ENCODE peak calls at places on chromosomes 4 and X, in nine cellular contexts. One of them, this sample, is unnamed.

GRCh38 chrX:150958177-150958576 is 25.0 kb upstream of the HMGB3 start:
- DNase-seq in NCI-H2171: peak
- DNase-seq in aorta: no peak
- DNase-seq in GM20000: no peak
- DNase-seq in activated effector memory CD4-positive, alpha-beta T cell treated with anti-CD3 and anti-CD28 coated beads, Interleukin-2, amount 50 U/mL, for 16 hours: no peak
- DNase-seq in activated CD8-positive, alpha-beta memory T cell treated with anti-CD3 and anti-CD28 coated beads for 4 hours: no peak
- DNase-seq in left cardiac atrium: no peak
- DNase-seq in hypothalamus: peak
- DNase-seq in NCI-H510A treated with DMSO at 0.1 percent for 48 hours: peak
- DNase-seq in this sample: no peak

GRCh38 chr4:113383111-113383785 is 333.8 kb downstream of the ANK2 start:
- DNase-seq in NCI-H2171: no peak
- DNase-seq in activated CD8-positive, alpha-beta memory T cell treated with anti-CD3 and anti-CD28 coated beads for 4 hours: no peak
- DNase-seq in activated effector memory CD4-positive, alpha-beta T cell treated with anti-CD3 and anti-CD28 coated beads, Interleukin-2, amount 50 U/mL, for 16 hours: no peak
- DNase-seq in hypothalamus: no peak
- DNase-seq in GM20000: no peak
- DNase-seq in NCI-H510A treated with DMSO at 0.1 percent for 48 hours: no peak
- DNase-seq in aorta: no peak
- DNase-seq in left cardiac atrium: no peak
- DNase-seq in this sample: peak

GRCh38 chr4:119025916-119026661 is 109.5 kb upstream of the MYOZ2 start:
- DNase-seq in NCI-H2171: no peak
- DNase-seq in GM20000: no peak
- DNase-seq in hypothalamus: no peak
- DNase-seq in left cardiac atrium: no peak
- DNase-seq in aorta: peak
- DNase-seq in NCI-H510A treated with DMSO at 0.1 percent for 48 hours: no peak
- DNase-seq in activated effector memory CD4-positive, alpha-beta T cell treated with anti-CD3 and anti-CD28 coated beads, Interleukin-2, amount 50 U/mL, for 16 hours: no peak
- DNase-seq in activated CD8-positive, alpha-beta memory T cell treated with anti-CD3 and anti-CD28 coated beads for 4 hours: no peak
- DNase-seq in this sample: no peak

GRCh38 chrX:10158279-10158939 is 1.6 kb downstream of the CLCN4 start:
- DNase-seq in NCI-H510A treated with DMSO at 0.1 percent for 48 hours: peak
- DNase-seq in GM20000: peak
- DNase-seq in aorta: peak
- DNase-seq in activated effector memory CD4-positive, alpha-beta T cell treated with anti-CD3 and anti-CD28 coated beads, Interleukin-2, amount 50 U/mL, for 16 hours: no peak
- DNase-seq in NCI-H2171: peak
- DNase-seq in activated CD8-positive, alpha-beta memory T cell treated with anti-CD3 and anti-CD28 coated beads for 4 hours: no peak
- DNase-seq in left cardiac atrium: peak
- DNase-seq in hypothalamus: peak
- DNase-seq in this sample: peak

GRCh38 chr4:38101563-38101962 is 141.4 kb downstream of the PTTG2 start:
- DNase-seq in NCI-H2171: no peak
- DNase-seq in hypothalamus: no peak
- DNase-seq in activated effector memory CD4-positive, alpha-beta T cell treated with anti-CD3 and anti-CD28 coated beads, Interleukin-2, amount 50 U/mL, for 16 hours: no peak
- DNase-seq in aorta: no peak
- DNase-seq in GM20000: no peak
- DNase-seq in NCI-H510A treated with DMSO at 0.1 percent for 48 hours: no peak
- DNase-seq in left cardiac atrium: no peak
- DNase-seq in activated CD8-positive, alpha-beta memory T cell treated with anti-CD3 and anti-CD28 coated beads for 4 hours: no peak
- DNase-seq in this sample: no peak

GRCh38 chrX:13131511-13132137 is 87.2 kb upstream of the FAM9C start:
- DNase-seq in hypothalamus: no peak
- DNase-seq in NCI-H2171: no peak
- DNase-seq in activated effector memory CD4-positive, alpha-beta T cell treated with anti-CD3 and anti-CD28 coated beads, Interleukin-2, amount 50 U/mL, for 16 hours: no peak
- DNase-seq in GM20000: no peak
- DNase-seq in aorta: no peak
- DNase-seq in left cardiac atrium: no peak
- DNase-seq in NCI-H510A treated with DMSO at 0.1 percent for 48 hours: no peak
- DNase-seq in activated CD8-positive, alpha-beta memory T cell treated with anti-CD3 and anti-CD28 coated beads for 4 hours: no peak
- DNase-seq in this sample: no peak

GRCh38 chr4:52873191-52873590 is 11.1 kb downstream of the RASL11B start:
- DNase-seq in activated CD8-positive, alpha-beta memory T cell treated with anti-CD3 and anti-CD28 coated beads for 4 hours: no peak
- DNase-seq in aorta: no peak
- DNase-seq in activated effector memory CD4-positive, alpha-beta T cell treated with anti-CD3 and anti-CD28 coated beads, Interleukin-2, amount 50 U/mL, for 16 hours: no peak
- DNase-seq in NCI-H2171: no peak
- DNase-seq in GM20000: no peak
- DNase-seq in left cardiac atrium: no peak
- DNase-seq in hypothalamus: no peak
- DNase-seq in NCI-H510A treated with DMSO at 0.1 percent for 48 hours: peak
- DNase-seq in this sample: no peak

GRCh38 chr4:136637071-136637777 is 895.1 kb downstream of the PCDH18 start:
- DNase-seq in aorta: no peak
- DNase-seq in activated effector memory CD4-positive, alpha-beta T cell treated with anti-CD3 and anti-CD28 coated beads, Interleukin-2, amount 50 U/mL, for 16 hours: no peak
- DNase-seq in GM20000: peak
- DNase-seq in NCI-H2171: no peak
- DNase-seq in left cardiac atrium: no peak
- DNase-seq in NCI-H510A treated with DMSO at 0.1 percent for 48 hours: no peak
- DNase-seq in activated CD8-positive, alpha-beta memory T cell treated with anti-CD3 and anti-CD28 coated beads for 4 hours: no peak
- DNase-seq in hypothalamus: peak
- DNase-seq in this sample: no peak

GRCh38 chr4:102610007-102610406 is 108.8 kb downstream of the NFKB1 start:
- DNase-seq in activated CD8-positive, alpha-beta memory T cell treated with anti-CD3 and anti-CD28 coated beads for 4 hours: no peak
- DNase-seq in NCI-H510A treated with DMSO at 0.1 percent for 48 hours: no peak
- DNase-seq in left cardiac atrium: no peak
- DNase-seq in hypothalamus: no peak
- DNase-seq in aorta: no peak
- DNase-seq in NCI-H2171: no peak
- DNase-seq in activated effector memory CD4-positive, alpha-beta T cell treated with anti-CD3 and anti-CD28 coated beads, Interleukin-2, amount 50 U/mL, for 16 hours: no peak
- DNase-seq in GM20000: no peak
- DNase-seq in this sample: no peak

GRCh38 chrX:13669246-13669689 is 16.3 kb downstream of the TCEANC start:
- DNase-seq in left cardiac atrium: peak
- DNase-seq in activated CD8-positive, alpha-beta memory T cell treated with anti-CD3 and anti-CD28 coated beads for 4 hours: no peak
- DNase-seq in NCI-H510A treated with DMSO at 0.1 percent for 48 hours: peak
- DNase-seq in hypothalamus: no peak
- DNase-seq in activated effector memory CD4-positive, alpha-beta T cell treated with anti-CD3 and anti-CD28 coated beads, Interleukin-2, amount 50 U/mL, for 16 hours: peak
- DNase-seq in NCI-H2171: no peak
- DNase-seq in GM20000: peak
- DNase-seq in aorta: peak
- DNase-seq in this sample: peak

GRCh38 chr4:110059556-110060191 is 138.7 kb downstream of the ELOVL6 start:
- DNase-seq in left cardiac atrium: no peak
- DNase-seq in hypothalamus: no peak
- DNase-seq in NCI-H510A treated with DMSO at 0.1 percent for 48 hours: no peak
- DNase-seq in activated effector memory CD4-positive, alpha-beta T cell treated with anti-CD3 and anti-CD28 coated beads, Interleukin-2, amount 50 U/mL, for 16 hours: no peak
- DNase-seq in aorta: no peak
- DNase-seq in activated CD8-positive, alpha-beta memory T cell treated with anti-CD3 and anti-CD28 coated beads for 4 hours: no peak
- DNase-seq in GM20000: peak
- DNase-seq in NCI-H2171: no peak
- DNase-seq in this sample: no peak

GRCh38 chr4:137310156-137310555 is 222.1 kb downstream of the PCDH18 start:
- DNase-seq in aorta: no peak
- DNase-seq in NCI-H510A treated with DMSO at 0.1 percent for 48 hours: no peak
- DNase-seq in GM20000: no peak
- DNase-seq in activated effector memory CD4-positive, alpha-beta T cell treated with anti-CD3 and anti-CD28 coated beads, Interleukin-2, amount 50 U/mL, for 16 hours: no peak
- DNase-seq in activated CD8-positive, alpha-beta memory T cell treated with anti-CD3 and anti-CD28 coated beads for 4 hours: no peak
- DNase-seq in NCI-H2171: no peak
- DNase-seq in hypothalamus: no peak
- DNase-seq in left cardiac atrium: no peak
- DNase-seq in this sample: no peak

GRCh38 chrX:2427147-2427546 is 73.6 kb downstream of the DHRSX start:
- DNase-seq in aorta: no peak
- DNase-seq in left cardiac atrium: no peak
- DNase-seq in NCI-H2171: no peak
- DNase-seq in activated CD8-positive, alpha-beta memory T cell treated with anti-CD3 and anti-CD28 coated beads for 4 hours: no peak
- DNase-seq in GM20000: no peak
- DNase-seq in hypothalamus: no peak
- DNase-seq in activated effector memory CD4-positive, alpha-beta T cell treated with anti-CD3 and anti-CD28 coated beads, Interleukin-2, amount 50 U/mL, for 16 hours: no peak
- DNase-seq in NCI-H510A treated with DMSO at 0.1 percent for 48 hours: no peak
- DNase-seq in this sample: no peak

GRCh38 chr4:80608285-80608980 is 272.9 kb downstream of the CFAP299 start:
- DNase-seq in NCI-H510A treated with DMSO at 0.1 percent for 48 hours: no peak
- DNase-seq in GM20000: no peak
- DNase-seq in aorta: no peak
- DNase-seq in activated CD8-positive, alpha-beta memory T cell treated with anti-CD3 and anti-CD28 coated beads for 4 hours: no peak
- DNase-seq in NCI-H2171: no peak
- DNase-seq in activated effector memory CD4-positive, alpha-beta T cell treated with anti-CD3 and anti-CD28 coated beads, Interleukin-2, amount 50 U/mL, for 16 hours: no peak
- DNase-seq in left cardiac atrium: no peak
- DNase-seq in hypothalamus: no peak
- DNase-seq in this sample: no peak

GRCh38 chr4:40536032-40536431 is 93.6 kb downstream of the RBM47 start:
- DNase-seq in NCI-H2171: no peak
- DNase-seq in GM20000: peak
- DNase-seq in activated effector memory CD4-positive, alpha-beta T cell treated with anti-CD3 and anti-CD28 coated beads, Interleukin-2, amount 50 U/mL, for 16 hours: no peak
- DNase-seq in aorta: no peak
- DNase-seq in NCI-H510A treated with DMSO at 0.1 percent for 48 hours: no peak
- DNase-seq in hypothalamus: no peak
- DNase-seq in activated CD8-positive, alpha-beta memory T cell treated with anti-CD3 and anti-CD28 coated beads for 4 hours: no peak
- DNase-seq in left cardiac atrium: no peak
- DNase-seq in this sample: no peak

GRCh38 chrX:43974076-43974475 is 886 bp upstream of the NDP start:
- DNase-seq in activated CD8-positive, alpha-beta memory T cell treated with anti-CD3 and anti-CD28 coated beads for 4 hours: no peak
- DNase-seq in aorta: no peak
- DNase-seq in GM20000: no peak
- DNase-seq in NCI-H510A treated with DMSO at 0.1 percent for 48 hours: no peak
- DNase-seq in NCI-H2171: no peak
- DNase-seq in activated effector memory CD4-positive, alpha-beta T cell treated with anti-CD3 and anti-CD28 coated beads, Interleukin-2, amount 50 U/mL, for 16 hours: no peak
- DNase-seq in hypothalamus: no peak
- DNase-seq in left cardiac atrium: no peak
- DNase-seq in this sample: no peak

GRCh38 chr4:94564252-94564651 is 112.5 kb downstream of the PDLIM5 start:
- DNase-seq in activated CD8-positive, alpha-beta memory T cell treated with anti-CD3 and anti-CD28 coated beads for 4 hours: no peak
- DNase-seq in NCI-H2171: no peak
- DNase-seq in left cardiac atrium: no peak
- DNase-seq in hypothalamus: no peak
- DNase-seq in aorta: no peak
- DNase-seq in GM20000: no peak
- DNase-seq in activated effector memory CD4-positive, alpha-beta T cell treated with anti-CD3 and anti-CD28 coated beads, Interleukin-2, amount 50 U/mL, for 16 hours: no peak
- DNase-seq in NCI-H510A treated with DMSO at 0.1 percent for 48 hours: no peak
- DNase-seq in this sample: no peak

GRCh38 chrX:133897593-133898163 is 87.7 kb downstream of the GPC3 start:
- DNase-seq in GM20000: no peak
- DNase-seq in activated effector memory CD4-positive, alpha-beta T cell treated with anti-CD3 and anti-CD28 coated beads, Interleukin-2, amount 50 U/mL, for 16 hours: no peak
- DNase-seq in left cardiac atrium: no peak
- DNase-seq in activated CD8-positive, alpha-beta memory T cell treated with anti-CD3 and anti-CD28 coated beads for 4 hours: no peak
- DNase-seq in aorta: no peak
- DNase-seq in NCI-H2171: peak
- DNase-seq in NCI-H510A treated with DMSO at 0.1 percent for 48 hours: no peak
- DNase-seq in hypothalamus: no peak
- DNase-seq in this sample: no peak

GRCh38 chrX:134542485-134542884 is 82.5 kb downstream of the HPRT1 start:
- DNase-seq in aorta: no peak
- DNase-seq in activated CD8-positive, alpha-beta memory T cell treated with anti-CD3 and anti-CD28 coated beads for 4 hours: no peak
- DNase-seq in hypothalamus: no peak
- DNase-seq in activated effector memory CD4-positive, alpha-beta T cell treated with anti-CD3 and anti-CD28 coated beads, Interleukin-2, amount 50 U/mL, for 16 hours: no peak
- DNase-seq in NCI-H2171: peak
- DNase-seq in NCI-H510A treated with DMSO at 0.1 percent for 48 hours: no peak
- DNase-seq in left cardiac atrium: no peak
- DNase-seq in GM20000: no peak
- DNase-seq in this sample: no peak

GRCh38 chr4:51885371-51885770 is 42.4 kb downstream of the DCUN1D4 start:
- DNase-seq in hypothalamus: no peak
- DNase-seq in aorta: no peak
- DNase-seq in activated CD8-positive, alpha-beta memory T cell treated with anti-CD3 and anti-CD28 coated beads for 4 hours: no peak
- DNase-seq in left cardiac atrium: no peak
- DNase-seq in NCI-H510A treated with DMSO at 0.1 percent for 48 hours: peak
- DNase-seq in activated effector memory CD4-positive, alpha-beta T cell treated with anti-CD3 and anti-CD28 coated beads, Interleukin-2, amount 50 U/mL, for 16 hours: no peak
- DNase-seq in GM20000: peak
- DNase-seq in NCI-H2171: no peak
- DNase-seq in this sample: peak

GRCh38 chr4:165301833-165302232 is 25.6 kb upstream of the MSMO1 start:
- DNase-seq in hypothalamus: no peak
- DNase-seq in activated effector memory CD4-positive, alpha-beta T cell treated with anti-CD3 and anti-CD28 coated beads, Interleukin-2, amount 50 U/mL, for 16 hours: no peak
- DNase-seq in NCI-H510A treated with DMSO at 0.1 percent for 48 hours: no peak
- DNase-seq in aorta: no peak
- DNase-seq in activated CD8-positive, alpha-beta memory T cell treated with anti-CD3 and anti-CD28 coated beads for 4 hours: no peak
- DNase-seq in NCI-H2171: no peak
- DNase-seq in left cardiac atrium: no peak
- DNase-seq in GM20000: peak
- DNase-seq in this sample: no peak

GRCh38 chrX:147803948-147804347 is 107.8 kb upstream of the FMR1 start:
- DNase-seq in activated effector memory CD4-positive, alpha-beta T cell treated with anti-CD3 and anti-CD28 coated beads, Interleukin-2, amount 50 U/mL, for 16 hours: no peak
- DNase-seq in activated CD8-positive, alpha-beta memory T cell treated with anti-CD3 and anti-CD28 coated beads for 4 hours: no peak
- DNase-seq in left cardiac atrium: no peak
- DNase-seq in aorta: no peak
- DNase-seq in hypothalamus: no peak
- DNase-seq in GM20000: peak
- DNase-seq in NCI-H2171: no peak
- DNase-seq in NCI-H510A treated with DMSO at 0.1 percent for 48 hours: no peak
- DNase-seq in this sample: no peak

GRCh38 chr4:118077767-118078105 is 43.5 kb downstream of the NDST3 start:
- DNase-seq in hypothalamus: no peak
- DNase-seq in aorta: no peak
- DNase-seq in NCI-H2171: no peak
- DNase-seq in GM20000: no peak
- DNase-seq in activated effector memory CD4-positive, alpha-beta T cell treated with anti-CD3 and anti-CD28 coated beads, Interleukin-2, amount 50 U/mL, for 16 hours: no peak
- DNase-seq in NCI-H510A treated with DMSO at 0.1 percent for 48 hours: no peak
- DNase-seq in left cardiac atrium: no peak
- DNase-seq in activated CD8-positive, alpha-beta memory T cell treated with anti-CD3 and anti-CD28 coated beads for 4 hours: no peak
- DNase-seq in this sample: no peak

GRCh38 chr4:150007512-150007911 is 70.7 kb upstream of the DCLK2 start:
- DNase-seq in aorta: no peak
- DNase-seq in hypothalamus: no peak
- DNase-seq in activated CD8-positive, alpha-beta memory T cell treated with anti-CD3 and anti-CD28 coated beads for 4 hours: no peak
- DNase-seq in NCI-H2171: no peak
- DNase-seq in GM20000: no peak
- DNase-seq in left cardiac atrium: no peak
- DNase-seq in NCI-H510A treated with DMSO at 0.1 percent for 48 hours: no peak
- DNase-seq in activated effector memory CD4-positive, alpha-beta T cell treated with anti-CD3 and anti-CD28 coated beads, Interleukin-2, amount 50 U/mL, for 16 hours: no peak
- DNase-seq in this sample: no peak

GRCh38 chr4:127479031-127479622 is 153.6 kb upstream of the INTU start:
- DNase-seq in left cardiac atrium: no peak
- DNase-seq in hypothalamus: no peak
- DNase-seq in NCI-H2171: peak
- DNase-seq in aorta: no peak
- DNase-seq in activated CD8-positive, alpha-beta memory T cell treated with anti-CD3 and anti-CD28 coated beads for 4 hours: no peak
- DNase-seq in NCI-H510A treated with DMSO at 0.1 percent for 48 hours: peak
- DNase-seq in GM20000: peak
- DNase-seq in activated effector memory CD4-positive, alpha-beta T cell treated with anti-CD3 and anti-CD28 coated beads, Interleukin-2, amount 50 U/mL, for 16 hours: no peak
- DNase-seq in this sample: peak

GRCh38 chr4:81913427-81913878 is 441.7 kb upstream of the RASGEF1B start:
- DNase-seq in NCI-H2171: peak
- DNase-seq in GM20000: peak
- DNase-seq in activated effector memory CD4-positive, alpha-beta T cell treated with anti-CD3 and anti-CD28 coated beads, Interleukin-2, amount 50 U/mL, for 16 hours: peak
- DNase-seq in left cardiac atrium: peak
- DNase-seq in activated CD8-positive, alpha-beta memory T cell treated with anti-CD3 and anti-CD28 coated beads for 4 hours: peak
- DNase-seq in NCI-H510A treated with DMSO at 0.1 percent for 48 hours: no peak
- DNase-seq in hypothalamus: peak
- DNase-seq in aorta: peak
- DNase-seq in this sample: peak

GRCh38 chr4:185683222-185683621 is 128.8 kb downstream of the SORBS2 start:
- DNase-seq in NCI-H2171: no peak
- DNase-seq in activated effector memory CD4-positive, alpha-beta T cell treated with anti-CD3 and anti-CD28 coated beads, Interleukin-2, amount 50 U/mL, for 16 hours: no peak
- DNase-seq in NCI-H510A treated with DMSO at 0.1 percent for 48 hours: no peak
- DNase-seq in hypothalamus: no peak
- DNase-seq in aorta: no peak
- DNase-seq in left cardiac atrium: no peak
- DNase-seq in GM20000: no peak
- DNase-seq in activated CD8-positive, alpha-beta memory T cell treated with anti-CD3 and anti-CD28 coated beads for 4 hours: no peak
- DNase-seq in this sample: no peak

GRCh38 chr4:177064116-177064515 is 245.6 kb upstream of the NEIL3 start:
- DNase-seq in aorta: no peak
- DNase-seq in NCI-H2171: no peak
- DNase-seq in activated CD8-positive, alpha-beta memory T cell treated with anti-CD3 and anti-CD28 coated beads for 4 hours: no peak
- DNase-seq in NCI-H510A treated with DMSO at 0.1 percent for 48 hours: no peak
- DNase-seq in left cardiac atrium: no peak
- DNase-seq in activated effector memory CD4-positive, alpha-beta T cell treated with anti-CD3 and anti-CD28 coated beads, Interleukin-2, amount 50 U/mL, for 16 hours: no peak
- DNase-seq in hypothalamus: no peak
- DNase-seq in GM20000: no peak
- DNase-seq in this sample: no peak

GRCh38 chr4:26821677-26822503 is 38.8 kb upstream of the STIM2 start:
- DNase-seq in NCI-H2171: no peak
- DNase-seq in left cardiac atrium: no peak
- DNase-seq in activated CD8-positive, alpha-beta memory T cell treated with anti-CD3 and anti-CD28 coated beads for 4 hours: no peak
- DNase-seq in aorta: no peak
- DNase-seq in hypothalamus: no peak
- DNase-seq in activated effector memory CD4-positive, alpha-beta T cell treated with anti-CD3 and anti-CD28 coated beads, Interleukin-2, amount 50 U/mL, for 16 hours: no peak
- DNase-seq in GM20000: no peak
- DNase-seq in NCI-H510A treated with DMSO at 0.1 percent for 48 hours: peak
- DNase-seq in this sample: peak

GRCh38 chrX:14362731-14363130 is 166.6 kb upstream of the GLRA2 start:
- DNase-seq in aorta: no peak
- DNase-seq in activated effector memory CD4-positive, alpha-beta T cell treated with anti-CD3 and anti-CD28 coated beads, Interleukin-2, amount 50 U/mL, for 16 hours: no peak
- DNase-seq in hypothalamus: no peak
- DNase-seq in left cardiac atrium: no peak
- DNase-seq in NCI-H510A treated with DMSO at 0.1 percent for 48 hours: no peak
- DNase-seq in GM20000: no peak
- DNase-seq in NCI-H2171: no peak
- DNase-seq in activated CD8-positive, alpha-beta memory T cell treated with anti-CD3 and anti-CD28 coated beads for 4 hours: no peak
- DNase-seq in this sample: no peak

GRCh38 chrX:71998836-71999509 is 88.3 kb downstream of the NHSL2 start:
- DNase-seq in activated effector memory CD4-positive, alpha-beta T cell treated with anti-CD3 and anti-CD28 coated beads, Interleukin-2, amount 50 U/mL, for 16 hours: peak
- DNase-seq in NCI-H510A treated with DMSO at 0.1 percent for 48 hours: peak
- DNase-seq in left cardiac atrium: no peak
- DNase-seq in GM20000: peak
- DNase-seq in aorta: no peak
- DNase-seq in hypothalamus: no peak
- DNase-seq in activated CD8-positive, alpha-beta memory T cell treated with anti-CD3 and anti-CD28 coated beads for 4 hours: no peak
- DNase-seq in NCI-H2171: no peak
- DNase-seq in this sample: peak

This sample was measured in dermis microvascular lymphatic vessel endothelial cell.